ENCODE peak calls at places on chromosomes 7 and 10, in five cellular contexts. H, B, S, A and Q are unnamed samples.

GRCh38 chr10:20742737-20743136 is 154.4 kb downstream of the NEBL start:
- DNase-seq in H (no peak), B (no peak), S (no peak), A (no peak), Q (no peak)

GRCh38 chr7:2082357-2083038 is 150.2 kb downstream of the MAD1L1 start:
- DNase-seq in H (no peak), B (peak; percentile 81), S (no peak), A (no peak), Q (no peak)

GRCh38 chr7:33933611-33934281 is 28.4 kb downstream of the BMPER start:
- DNase-seq in H (peak; percentile 73), B (peak; percentile 51), S (peak; percentile 53), A (peak; percentile 34), Q (no peak)

GRCh38 chr10:27240212-27240890 is at the start of gene ACBD5:
- DNase-seq in H (peak; percentile 51), B (peak; percentile 88), S (peak; percentile 79), A (peak; percentile 66), Q (peak; percentile 87)

GRCh38 chr7:111672901-111673300 is 110.6 kb upstream of the IMMP2L start:
- DNase-seq in H (no peak), B (no peak), S (no peak), A (no peak), Q (no peak)

GRCh38 chr10:128943111-128943510 is 523.9 kb upstream of the MGMT start:
- DNase-seq in H (no peak), B (no peak), S (no peak), A (no peak), Q (no peak)

GRCh38 chr10:130960531-130960930 is 351.0 kb downstream of the TCERG1L start:
- DNase-seq in H (no peak), B (no peak), S (no peak), A (no peak), Q (no peak)

GRCh38 chr10:116026315-116026714 is 246.7 kb downstream of the GFRA1 start:
- DNase-seq in H (no peak), B (no peak), S (no peak), A (no peak), Q (no peak)

GRCh38 chr10:20598590-20598989 is 298.5 kb downstream of the NEBL start:
- DNase-seq in H (peak; percentile 56), B (peak; percentile 19), S (peak; percentile 82), A (no peak), Q (no peak)

GRCh38 chr10:13046861-13047528 is 45.5 kb upstream of the CCDC3 start:
- DNase-seq in H (no peak), B (no peak), S (no peak), A (no peak), Q (no peak)

GRCh38 chr7:70189261-70189660 is 591.0 kb downstream of the AUTS2 start:
- DNase-seq in H (no peak), B (no peak), S (peak; percentile 45), A (no peak), Q (no peak)

GRCh38 chr7:70189776-70190175 is 591.5 kb downstream of the AUTS2 start:
- DNase-seq in H (no peak), B (no peak), S (no peak), A (no peak), Q (no peak)

GRCh38 chr7:70190266-70190665 is 592.0 kb downstream of the AUTS2 start:
- DNase-seq in H (no peak), B (no peak), S (no peak), A (no peak), Q (no peak)

DNA sequence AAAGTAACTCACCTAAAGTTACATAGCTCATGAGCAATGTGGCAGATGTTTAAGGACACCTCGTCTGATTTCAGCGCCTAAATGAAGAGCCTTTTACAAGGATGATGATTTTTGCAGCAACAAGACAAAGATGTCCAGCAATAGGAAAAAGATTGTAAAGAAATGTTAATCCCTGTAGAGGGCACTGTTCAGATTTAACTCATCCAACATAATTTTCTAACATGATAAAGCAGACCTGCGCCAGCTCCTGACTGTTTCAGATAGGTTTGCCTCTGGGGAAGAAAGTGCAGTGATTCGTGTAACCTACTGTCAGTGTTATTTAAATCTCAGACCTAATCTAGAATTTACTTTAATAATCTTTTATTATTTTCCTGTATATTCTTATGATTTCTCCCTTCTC is 595.2 kb downstream of the AUTS2 start:
- DNase-seq in H (no peak), B (peak; percentile 3), S (peak; percentile 39), A (no peak), Q (peak; percentile 19)
- TF ChIP-seq CTCF in H (peak; percentile 65), B (peak; percentile 17), S (peak; percentile 55), A (peak; percentile 36), Q (no peak)

GRCh38 chr10:114821915-114822770 is 563 bp downstream of the FHIP2A start:
- DNase-seq in H (no peak), B (peak; percentile 45), S (peak; percentile 64), A (no peak), Q (peak; percentile 76)
- TF ChIP-seq CTCF in H (no peak), B (peak; percentile 9), S (no peak), A (peak; percentile 10), Q (no peak)

GRCh38 chr7:155310425-155311114 is 12.9 kb downstream of the INSIG1 start:
- DNase-seq in H (no peak), B (no peak), S (no peak), A (no peak), Q (no peak)
- TF ChIP-seq CTCF in H (no peak), B (no peak), S (no peak), A (no peak), Q (no peak)

GRCh38 chr10:120586471-120586872 is 129.4 kb downstream of the PLPP4 start:
- DNase-seq in H (peak; percentile 65), B (no peak), S (no peak), A (no peak), Q (no peak)
- TF ChIP-seq CTCF in H (no peak), B (no peak), S (no peak), A (no peak), Q (no peak)

DNA sequence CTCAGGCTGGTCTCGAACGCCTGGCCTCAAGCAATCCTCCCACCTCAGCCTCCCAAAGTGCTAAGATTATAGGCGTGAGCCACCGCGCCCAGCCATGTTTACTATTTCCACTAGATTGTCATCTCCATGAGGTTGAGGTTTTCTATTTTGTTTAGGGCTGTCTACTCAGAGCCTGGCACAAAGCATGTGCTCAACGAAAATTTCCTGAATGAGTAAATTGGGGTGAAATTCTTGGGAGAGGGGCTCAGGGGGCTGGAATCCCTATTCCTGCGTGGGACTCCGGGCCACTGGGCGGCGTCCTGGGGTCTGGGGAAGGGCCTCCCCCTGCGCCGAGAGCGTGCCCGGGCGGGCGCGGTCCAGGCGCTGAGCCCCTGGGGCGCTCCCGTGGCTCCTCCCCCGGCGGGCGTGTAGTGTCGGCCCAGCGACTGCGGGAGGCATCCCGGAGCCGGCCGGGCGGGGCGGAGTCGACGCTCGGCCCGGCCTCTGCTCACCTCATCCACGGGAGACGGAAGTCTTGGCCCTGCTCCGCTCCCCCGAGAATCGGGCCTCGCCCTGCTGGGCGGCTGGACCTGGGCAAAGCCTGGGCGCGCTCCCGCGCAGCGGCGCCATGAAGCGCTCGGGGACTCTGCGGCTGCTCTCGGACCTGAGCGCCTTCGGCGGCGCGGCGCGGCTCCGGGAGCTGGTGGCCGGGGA is at the start of gene HPS6:
- DNase-seq in H (peak; percentile 78), B (peak; percentile 91), S (peak; percentile 91), A (peak; percentile 79), Q (peak; percentile 98)
- TF ChIP-seq CTCF in H (peak; percentile 52), B (peak; percentile 32), S (peak; percentile 25), A (no peak), Q (peak; percentile 35)

GRCh38 chr7:114310344-114311118 is 104.1 kb upstream of the FOXP2 start:
- DNase-seq in H (no peak), B (no peak), S (no peak), A (no peak), Q (no peak)
- TF ChIP-seq CTCF in H (peak; percentile 54), B (no peak), S (peak; percentile 17), A (peak; percentile 20), Q (no peak)

DNA sequence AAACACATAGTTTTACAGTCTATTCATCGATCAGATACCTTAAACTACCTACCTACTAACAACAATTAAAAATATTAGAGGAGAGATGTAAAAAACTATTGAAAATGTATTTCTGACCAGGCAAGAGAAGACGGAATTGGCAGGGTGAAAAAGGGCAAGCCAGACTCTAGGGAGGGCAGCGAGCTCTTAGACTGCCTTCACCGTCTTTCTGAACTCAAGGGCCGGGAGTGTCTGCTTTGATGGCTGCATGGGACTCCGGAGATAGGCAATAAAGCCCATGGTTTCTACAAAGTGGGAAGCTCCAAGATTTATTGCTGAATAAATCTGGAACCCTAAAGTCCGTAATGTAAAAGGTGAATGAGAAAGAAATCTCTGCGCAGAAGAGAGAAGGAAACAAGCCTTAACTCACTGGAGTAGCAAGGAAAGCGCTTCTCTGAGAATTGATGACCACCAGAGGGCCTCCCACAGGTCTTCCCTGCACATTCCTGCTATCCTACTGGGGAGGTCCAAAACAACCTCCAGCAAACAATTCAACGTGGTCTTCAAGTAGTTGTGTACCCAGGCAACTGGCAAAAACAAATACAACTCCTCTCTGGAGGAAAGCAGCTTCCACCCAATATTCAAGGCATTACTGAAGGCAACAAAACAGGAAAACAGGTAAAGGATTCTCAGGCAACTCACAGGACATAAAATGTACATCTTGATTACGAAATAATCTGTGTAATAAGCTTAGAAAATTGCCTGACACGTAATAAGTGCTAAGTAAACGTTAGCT is 181.3 kb downstream of the SDK1 start:
- DNase-seq in H (peak; percentile 27), B (peak; percentile 50), S (peak; percentile 71), A (no peak), Q (peak; percentile 36)
- TF ChIP-seq CTCF in H (peak; percentile 60), B (peak; percentile 72), S (peak; percentile 78), A (peak; percentile 67), Q (peak; percentile 68)